ENCODE peak calls at places on chromosomes 1 and 21, in four cellular contexts. One of them, this sample, is unnamed.

GRCh38 chr1:221309711-221310110 is 430.5 kb downstream of the HLX start:
- DNase-seq in amniotic stem cell: no peak
- DNase-seq in stimulated activated CD4-positive, alpha-beta T cell treated with anti-CD3 and anti-CD28 coated beads, Interleukin-12 subunit alpha, Interleukin-12 subunit beta, amount 100 ng/mL, for 48 hours: no peak
- DNase-seq in AG08395: no peak
- DNase-seq in this sample: no peak

GRCh38 chr1:10738125-10738746 is 58.2 kb downstream of the CASZ1 start:
- DNase-seq in amniotic stem cell: no peak
- DNase-seq in stimulated activated CD4-positive, alpha-beta T cell treated with anti-CD3 and anti-CD28 coated beads, Interleukin-12 subunit alpha, Interleukin-12 subunit beta, amount 100 ng/mL, for 48 hours: no peak
- DNase-seq in AG08395: no peak
- DNase-seq in this sample: no peak

GRCh38 chr1:211520641-211521040 is 28.7 kb upstream of the RD3 start:
- DNase-seq in amniotic stem cell: no peak
- DNase-seq in stimulated activated CD4-positive, alpha-beta T cell treated with anti-CD3 and anti-CD28 coated beads, Interleukin-12 subunit alpha, Interleukin-12 subunit beta, amount 100 ng/mL, for 48 hours: no peak
- DNase-seq in AG08395: no peak
- DNase-seq in this sample: no peak

GRCh38 chr1:228313536-228314277 is 92.9 kb downstream of the TRIM11 start:
- DNase-seq in amniotic stem cell: no peak
- DNase-seq in stimulated activated CD4-positive, alpha-beta T cell treated with anti-CD3 and anti-CD28 coated beads, Interleukin-12 subunit alpha, Interleukin-12 subunit beta, amount 100 ng/mL, for 48 hours: no peak
- DNase-seq in AG08395: no peak
- DNase-seq in this sample: no peak

GRCh38 chr1:38077523-38078147 is 31.0 kb upstream of the POU3F1 start:
- DNase-seq in amniotic stem cell: no peak
- DNase-seq in stimulated activated CD4-positive, alpha-beta T cell treated with anti-CD3 and anti-CD28 coated beads, Interleukin-12 subunit alpha, Interleukin-12 subunit beta, amount 100 ng/mL, for 48 hours: no peak
- DNase-seq in AG08395: peak
- DNase-seq in this sample: no peak

GRCh38 chr21:16377120-16377658 is 647.4 kb downstream of the USP25 start:
- DNase-seq in amniotic stem cell: no peak
- DNase-seq in stimulated activated CD4-positive, alpha-beta T cell treated with anti-CD3 and anti-CD28 coated beads, Interleukin-12 subunit alpha, Interleukin-12 subunit beta, amount 100 ng/mL, for 48 hours: no peak
- DNase-seq in AG08395: no peak
- DNase-seq in this sample: no peak

GRCh38 chr1:23019851-23020625 is 770 bp downstream of the KDM1A start:
- DNase-seq in amniotic stem cell: peak
- DNase-seq in stimulated activated CD4-positive, alpha-beta T cell treated with anti-CD3 and anti-CD28 coated beads, Interleukin-12 subunit alpha, Interleukin-12 subunit beta, amount 100 ng/mL, for 48 hours: no peak
- DNase-seq in AG08395: peak
- DNase-seq in this sample: peak

GRCh38 chr1:93344886-93345632 is 648 bp upstream of the DR1 start:
- DNase-seq in amniotic stem cell: no peak
- DNase-seq in stimulated activated CD4-positive, alpha-beta T cell treated with anti-CD3 and anti-CD28 coated beads, Interleukin-12 subunit alpha, Interleukin-12 subunit beta, amount 100 ng/mL, for 48 hours: no peak
- DNase-seq in AG08395: peak
- DNase-seq in this sample: peak

GRCh38 chr1:24894002-24894401 is 36.1 kb downstream of the RUNX3 start:
- DNase-seq in amniotic stem cell: no peak
- DNase-seq in stimulated activated CD4-positive, alpha-beta T cell treated with anti-CD3 and anti-CD28 coated beads, Interleukin-12 subunit alpha, Interleukin-12 subunit beta, amount 100 ng/mL, for 48 hours: no peak
- DNase-seq in AG08395: no peak
- DNase-seq in this sample: no peak

GRCh38 chr1:233242827-233243483 is 52.6 kb downstream of the PCNX2 start:
- DNase-seq in amniotic stem cell: no peak
- DNase-seq in stimulated activated CD4-positive, alpha-beta T cell treated with anti-CD3 and anti-CD28 coated beads, Interleukin-12 subunit alpha, Interleukin-12 subunit beta, amount 100 ng/mL, for 48 hours: no peak
- DNase-seq in AG08395: no peak
- DNase-seq in this sample: no peak